ENCODE peak calls at places on chromosomes 12 and 14, in ten cellular contexts. One of them, this sample, is unnamed.
A peak's percentile ranks its signal among the peaks of the same experiment; 100 is the strongest.

GRCh38 chr12:43578782-43579181 is 26.8 kb upstream of the ADAMTS20 start:
- DNase-seq in tibial artery: no peak
- DNase-seq in WERI-Rb-1: no peak
- DNase-seq in adipocyte: peak; percentile 69
- DNase-seq in bronchial epithelial cell: peak; percentile 17
- DNase-seq in cardiac fibroblast: no peak
- DNase-seq in skeletal muscle cell: peak; percentile 1
- DNase-seq in ovary: no peak
- DNase-seq in endothelial cell of umbilical vein: no peak
- DNase-seq in AG04450: no peak
- DNase-seq in this sample: no peak

GRCh38 chr14:100582496-100583165 is 4.6 kb downstream of the BEGAIN start:
- DNase-seq in ovary: peak; percentile 10
- DNase-seq in AG04450: no peak
- DNase-seq in skeletal muscle cell: no peak
- DNase-seq in endothelial cell of umbilical vein: no peak
- DNase-seq in adipocyte: no peak
- DNase-seq in tibial artery: no peak
- DNase-seq in bronchial epithelial cell: no peak
- DNase-seq in WERI-Rb-1: no peak
- DNase-seq in cardiac fibroblast: no peak
- DNase-seq in this sample: no peak

GRCh38 chr12:28212182-28212581 is 21.9 kb downstream of the CCDC91 start:
- DNase-seq in WERI-Rb-1: no peak
- DNase-seq in AG04450: no peak
- DNase-seq in adipocyte: no peak
- DNase-seq in ovary: no peak
- DNase-seq in bronchial epithelial cell: no peak
- DNase-seq in tibial artery: no peak
- DNase-seq in skeletal muscle cell: no peak
- DNase-seq in endothelial cell of umbilical vein: no peak
- DNase-seq in cardiac fibroblast: no peak
- DNase-seq in this sample: no peak

GRCh38 chr12:50103767-50104321 is at the start of gene GPD1:
- DNase-seq in adipocyte: peak; percentile 60
- DNase-seq in AG04450: no peak
- DNase-seq in bronchial epithelial cell: peak; percentile 54
- DNase-seq in WERI-Rb-1: peak; percentile 83
- DNase-seq in endothelial cell of umbilical vein: no peak
- DNase-seq in tibial artery: no peak
- DNase-seq in skeletal muscle cell: no peak
- DNase-seq in ovary: peak; percentile 70
- DNase-seq in cardiac fibroblast: peak; percentile 55
- DNase-seq in this sample: no peak

GRCh38 chr12:108980831-108981618 is 39.8 kb downstream of the SVOP start:
- DNase-seq in tibial artery: no peak
- DNase-seq in bronchial epithelial cell: no peak
- DNase-seq in AG04450: no peak
- DNase-seq in skeletal muscle cell: no peak
- DNase-seq in adipocyte: peak; percentile 3
- DNase-seq in ovary: no peak
- DNase-seq in endothelial cell of umbilical vein: no peak
- DNase-seq in WERI-Rb-1: no peak
- DNase-seq in cardiac fibroblast: peak; percentile 82
- DNase-seq in this sample: no peak

GRCh38 chr12:100951756-100952155 is 157.2 kb downstream of the ANO4 start:
- DNase-seq in AG04450: no peak
- DNase-seq in tibial artery: no peak
- DNase-seq in WERI-Rb-1: peak; percentile 21
- DNase-seq in cardiac fibroblast: peak; percentile 22
- DNase-seq in bronchial epithelial cell: peak; percentile 11
- DNase-seq in endothelial cell of umbilical vein: no peak
- DNase-seq in adipocyte: no peak
- DNase-seq in ovary: no peak
- DNase-seq in skeletal muscle cell: no peak
- DNase-seq in this sample: no peak

GRCh38 chr12:442235-442884 is 17.4 kb upstream of the B4GALNT3 start:
- DNase-seq in skeletal muscle cell: no peak
- DNase-seq in bronchial epithelial cell: peak; percentile 53
- DNase-seq in endothelial cell of umbilical vein: peak; percentile 59
- DNase-seq in AG04450: peak; percentile 6
- DNase-seq in ovary: peak; percentile 39
- DNase-seq in adipocyte: peak; percentile 82
- DNase-seq in cardiac fibroblast: peak; percentile 55
- DNase-seq in tibial artery: no peak
- DNase-seq in WERI-Rb-1: peak; percentile 52
- DNase-seq in this sample: peak; percentile 45

GRCh38 chr14:36661506-36662257 is at the start of gene PAX9:
- DNase-seq in bronchial epithelial cell: peak; percentile 94
- DNase-seq in cardiac fibroblast: peak; percentile 36
- DNase-seq in tibial artery: peak; percentile 77
- DNase-seq in adipocyte: peak; percentile 98
- DNase-seq in endothelial cell of umbilical vein: peak; percentile 70
- DNase-seq in WERI-Rb-1: no peak
- DNase-seq in AG04450: no peak
- DNase-seq in ovary: no peak
- DNase-seq in skeletal muscle cell: peak; percentile 39
- DNase-seq in this sample: peak; percentile 29

GRCh38 chr12:124878795-124879516 is 15.3 kb upstream of the SCARB1 start:
- DNase-seq in bronchial epithelial cell: no peak
- DNase-seq in adipocyte: no peak
- DNase-seq in AG04450: no peak
- DNase-seq in WERI-Rb-1: no peak
- DNase-seq in cardiac fibroblast: no peak
- DNase-seq in skeletal muscle cell: no peak
- DNase-seq in tibial artery: no peak
- DNase-seq in ovary: no peak
- DNase-seq in endothelial cell of umbilical vein: no peak
- DNase-seq in this sample: no peak

GRCh38 chr12:124883263-124883876 is 19.7 kb upstream of the SCARB1 start:
- DNase-seq in adipocyte: no peak
- DNase-seq in WERI-Rb-1: no peak
- DNase-seq in cardiac fibroblast: no peak
- DNase-seq in ovary: no peak
- DNase-seq in bronchial epithelial cell: no peak
- DNase-seq in skeletal muscle cell: no peak
- DNase-seq in tibial artery: no peak
- DNase-seq in AG04450: no peak
- DNase-seq in endothelial cell of umbilical vein: no peak
- DNase-seq in this sample: peak; percentile 34

GRCh38 chr12:124888203-124888602 is 24.5 kb upstream of the SCARB1 start:
- DNase-seq in bronchial epithelial cell: no peak
- DNase-seq in skeletal muscle cell: no peak
- DNase-seq in ovary: peak; percentile 82
- DNase-seq in WERI-Rb-1: no peak
- DNase-seq in tibial artery: no peak
- DNase-seq in adipocyte: no peak
- DNase-seq in AG04450: no peak
- DNase-seq in cardiac fibroblast: peak; percentile 36
- DNase-seq in endothelial cell of umbilical vein: no peak
- DNase-seq in this sample: no peak

GRCh38 chr12:124881123-124881522 is 17.5 kb upstream of the SCARB1 start:
- DNase-seq in bronchial epithelial cell: no peak
- DNase-seq in adipocyte: no peak
- DNase-seq in ovary: no peak
- DNase-seq in endothelial cell of umbilical vein: peak; percentile 16
- DNase-seq in AG04450: no peak
- DNase-seq in WERI-Rb-1: no peak
- DNase-seq in skeletal muscle cell: no peak
- DNase-seq in cardiac fibroblast: peak; percentile 15
- DNase-seq in tibial artery: no peak
- DNase-seq in this sample: peak; percentile 72

GRCh38 chr12:124884587-124885438 is 21.1 kb upstream of the SCARB1 start:
- DNase-seq in tibial artery: no peak
- DNase-seq in endothelial cell of umbilical vein: no peak
- DNase-seq in skeletal muscle cell: no peak
- DNase-seq in bronchial epithelial cell: no peak
- DNase-seq in AG04450: no peak
- DNase-seq in adipocyte: no peak
- DNase-seq in ovary: no peak
- DNase-seq in cardiac fibroblast: no peak
- DNase-seq in WERI-Rb-1: peak; percentile 65
- DNase-seq in this sample: no peak
- H3K4me3 ChIP-seq in tibial artery: no peak overlapping the region
- H3K4me3 ChIP-seq in endothelial cell of umbilical vein: no peak overlapping the region
- H3K4me3 ChIP-seq in skeletal muscle cell: no peak overlapping the region
- H3K4me3 ChIP-seq in bronchial epithelial cell: no peak overlapping the region
- H3K4me3 ChIP-seq in AG04450: no peak overlapping the region
- H3K4me3 ChIP-seq in adipocyte: no peak overlapping the region
- H3K4me3 ChIP-seq in ovary: no peak overlapping the region
- H3K4me3 ChIP-seq in cardiac fibroblast: no peak overlapping the region
- H3K4me3 ChIP-seq in WERI-Rb-1: no peak overlapping the region
- H3K4me3 ChIP-seq in this sample: no peak overlapping the region

GRCh38 chr12:113732916-113733315 is 233.2 kb downstream of the RBM19 start:
- DNase-seq in adipocyte: no peak
- DNase-seq in bronchial epithelial cell: no peak
- DNase-seq in cardiac fibroblast: no peak
- DNase-seq in skeletal muscle cell: no peak
- DNase-seq in endothelial cell of umbilical vein: no peak
- DNase-seq in AG04450: no peak
- DNase-seq in ovary: no peak
- DNase-seq in tibial artery: no peak
- DNase-seq in WERI-Rb-1: no peak
- DNase-seq in this sample: no peak

GRCh38 chr12:113735146-113735545 is 231.0 kb downstream of the RBM19 start:
- DNase-seq in ovary: no peak
- DNase-seq in bronchial epithelial cell: no peak
- DNase-seq in skeletal muscle cell: no peak
- DNase-seq in adipocyte: no peak
- DNase-seq in WERI-Rb-1: no peak
- DNase-seq in tibial artery: no peak
- DNase-seq in endothelial cell of umbilical vein: no peak
- DNase-seq in cardiac fibroblast: no peak
- DNase-seq in AG04450: no peak
- DNase-seq in this sample: no peak

DNA sequence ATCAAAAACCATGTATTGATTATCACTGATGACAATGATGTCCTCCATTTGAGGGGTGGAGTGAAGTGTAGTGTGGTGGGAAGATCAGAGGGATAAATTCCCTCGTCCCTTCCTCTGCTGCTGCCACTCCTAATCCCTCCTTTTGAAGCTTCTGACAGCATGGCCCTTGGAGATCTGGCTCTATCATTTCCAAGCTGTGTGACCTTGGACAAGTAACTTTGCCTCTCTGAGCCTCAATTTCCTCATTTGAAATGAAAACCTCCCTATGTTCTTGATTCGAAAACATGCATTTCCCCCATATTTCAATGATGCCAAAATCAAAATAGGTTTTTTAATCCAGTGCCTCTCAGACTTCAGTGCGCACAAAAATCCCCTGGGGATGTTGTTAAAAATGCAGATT is 231.6 kb downstream of the RBM19 start:
- DNase-seq in tibial artery: no peak
- DNase-seq in WERI-Rb-1: no peak
- DNase-seq in adipocyte: no peak
- DNase-seq in ovary: no peak
- DNase-seq in bronchial epithelial cell: no peak
- DNase-seq in skeletal muscle cell: no peak
- DNase-seq in cardiac fibroblast: no peak
- DNase-seq in AG04450: no peak
- DNase-seq in endothelial cell of umbilical vein: no peak
- DNase-seq in this sample: no peak
- H3K4me3 ChIP-seq in tibial artery: no peak overlapping the region
- H3K4me3 ChIP-seq in WERI-Rb-1: no peak overlapping the region
- H3K4me3 ChIP-seq in adipocyte: no peak overlapping the region
- H3K4me3 ChIP-seq in ovary: no peak overlapping the region
- H3K4me3 ChIP-seq in bronchial epithelial cell: no peak overlapping the region
- H3K4me3 ChIP-seq in skeletal muscle cell: no peak overlapping the region
- H3K4me3 ChIP-seq in cardiac fibroblast: no peak overlapping the region
- H3K4me3 ChIP-seq in AG04450: no peak overlapping the region
- H3K4me3 ChIP-seq in endothelial cell of umbilical vein: no peak overlapping the region
- H3K4me3 ChIP-seq in this sample: no peak overlapping the region

GRCh38 chr12:46661161-46661845 is 164.5 kb downstream of the SLC38A4 start:
- DNase-seq in tibial artery: peak; percentile 29
- DNase-seq in endothelial cell of umbilical vein: peak; percentile 94
- DNase-seq in adipocyte: peak; percentile 89
- DNase-seq in ovary: no peak
- DNase-seq in cardiac fibroblast: peak; percentile 95
- DNase-seq in AG04450: peak; percentile 85
- DNase-seq in skeletal muscle cell: peak; percentile 91
- DNase-seq in WERI-Rb-1: peak; percentile 17
- DNase-seq in bronchial epithelial cell: peak; percentile 89
- DNase-seq in this sample: peak; percentile 89

GRCh38 chr12:46659844-46660243 is 166.0 kb downstream of the SLC38A4 start:
- DNase-seq in WERI-Rb-1: no peak
- DNase-seq in tibial artery: no peak
- DNase-seq in skeletal muscle cell: no peak
- DNase-seq in AG04450: no peak
- DNase-seq in cardiac fibroblast: peak; percentile 53
- DNase-seq in ovary: no peak
- DNase-seq in adipocyte: no peak
- DNase-seq in bronchial epithelial cell: no peak
- DNase-seq in endothelial cell of umbilical vein: peak; percentile 86
- DNase-seq in this sample: peak; percentile 27

GRCh38 chr12:46660276-46660675 is 165.5 kb downstream of the SLC38A4 start:
- DNase-seq in endothelial cell of umbilical vein: peak; percentile 52
- DNase-seq in tibial artery: no peak
- DNase-seq in ovary: no peak
- DNase-seq in cardiac fibroblast: peak; percentile 62
- DNase-seq in skeletal muscle cell: no peak
- DNase-seq in adipocyte: peak; percentile 33
- DNase-seq in AG04450: no peak
- DNase-seq in WERI-Rb-1: no peak
- DNase-seq in bronchial epithelial cell: peak; percentile 67
- DNase-seq in this sample: peak; percentile 25

GRCh38 chr12:46659032-46659703 is 166.6 kb downstream of the SLC38A4 start:
- DNase-seq in adipocyte: peak; percentile 39
- DNase-seq in bronchial epithelial cell: no peak
- DNase-seq in skeletal muscle cell: no peak
- DNase-seq in AG04450: no peak
- DNase-seq in ovary: no peak
- DNase-seq in cardiac fibroblast: peak; percentile 58
- DNase-seq in WERI-Rb-1: no peak
- DNase-seq in endothelial cell of umbilical vein: peak; percentile 22
- DNase-seq in tibial artery: no peak
- DNase-seq in this sample: no peak

DNA sequence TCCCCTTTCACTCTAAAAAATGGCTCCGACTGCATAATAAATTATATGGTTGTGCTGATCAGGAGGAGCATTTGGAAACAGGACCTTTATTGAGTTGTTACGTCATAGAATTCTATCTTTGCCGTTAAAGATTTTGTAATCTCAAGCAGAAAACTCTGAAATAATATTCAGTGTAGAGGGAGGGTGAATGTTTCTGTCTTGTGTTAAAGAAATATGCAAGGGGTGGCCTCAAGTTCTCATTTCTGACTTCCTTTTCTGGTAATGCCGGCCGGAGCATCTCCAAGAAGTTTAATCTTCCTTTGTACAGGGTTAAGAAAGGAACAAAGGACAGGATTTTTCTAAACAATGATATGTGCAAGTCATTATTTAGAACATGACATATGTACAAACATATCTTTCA is 165.1 kb downstream of the SLC38A4 start:
- DNase-seq in endothelial cell of umbilical vein: no peak
- DNase-seq in tibial artery: no peak
- DNase-seq in WERI-Rb-1: no peak
- DNase-seq in ovary: no peak
- DNase-seq in cardiac fibroblast: peak; percentile 77
- DNase-seq in AG04450: no peak
- DNase-seq in skeletal muscle cell: no peak
- DNase-seq in bronchial epithelial cell: no peak
- DNase-seq in adipocyte: peak; percentile 67
- DNase-seq in this sample: peak; percentile 76
- H3K4me3 ChIP-seq in endothelial cell of umbilical vein: no peak overlapping the region
- H3K4me3 ChIP-seq in tibial artery: no peak overlapping the region
- H3K4me3 ChIP-seq in WERI-Rb-1: no peak overlapping the region
- H3K4me3 ChIP-seq in ovary: no peak overlapping the region
- H3K4me3 ChIP-seq in cardiac fibroblast: no peak overlapping the region
- H3K4me3 ChIP-seq in AG04450: no peak overlapping the region
- H3K4me3 ChIP-seq in skeletal muscle cell: no peak overlapping the region
- H3K4me3 ChIP-seq in bronchial epithelial cell: no peak overlapping the region
- H3K4me3 ChIP-seq in adipocyte: peak overlapping the region; percentile 62
- H3K4me3 ChIP-seq in this sample: peak overlapping the region; percentile 35

GRCh38 chr12:63917477-63917862 is 73.0 kb downstream of the SRGAP1 start:
- DNase-seq in tibial artery: no peak
- DNase-seq in cardiac fibroblast: no peak
- DNase-seq in WERI-Rb-1: no peak
- DNase-seq in bronchial epithelial cell: no peak
- DNase-seq in endothelial cell of umbilical vein: no peak
- DNase-seq in ovary: no peak
- DNase-seq in skeletal muscle cell: no peak
- DNase-seq in AG04450: no peak
- DNase-seq in adipocyte: no peak
- DNase-seq in this sample: no peak

GRCh38 chr12:63916561-63917476 is 72.3 kb downstream of the SRGAP1 start:
- DNase-seq in WERI-Rb-1: no peak
- DNase-seq in AG04450: no peak
- DNase-seq in skeletal muscle cell: no peak
- DNase-seq in cardiac fibroblast: peak; percentile 64
- DNase-seq in ovary: no peak
- DNase-seq in bronchial epithelial cell: peak; percentile 65
- DNase-seq in endothelial cell of umbilical vein: peak; percentile 90
- DNase-seq in adipocyte: peak; percentile 23
- DNase-seq in tibial artery: no peak
- DNase-seq in this sample: peak; percentile 31

GRCh38 chr12:63919758-63920157 is 75.3 kb downstream of the SRGAP1 start:
- DNase-seq in endothelial cell of umbilical vein: peak; percentile 29
- DNase-seq in bronchial epithelial cell: no peak
- DNase-seq in WERI-Rb-1: no peak
- DNase-seq in AG04450: no peak
- DNase-seq in tibial artery: no peak
- DNase-seq in adipocyte: peak; percentile 27
- DNase-seq in skeletal muscle cell: no peak
- DNase-seq in ovary: no peak
- DNase-seq in cardiac fibroblast: peak; percentile 25
- DNase-seq in this sample: no peak

GRCh38 chr12:63917864-63918742 is 73.6 kb downstream of the SRGAP1 start:
- DNase-seq in WERI-Rb-1: peak; percentile 26
- DNase-seq in cardiac fibroblast: peak; percentile 98
- DNase-seq in tibial artery: no peak
- DNase-seq in endothelial cell of umbilical vein: peak; percentile 83
- DNase-seq in bronchial epithelial cell: peak; percentile 99
- DNase-seq in adipocyte: peak; percentile 97
- DNase-seq in skeletal muscle cell: peak; percentile 94
- DNase-seq in ovary: no peak
- DNase-seq in AG04450: peak; percentile 84
- DNase-seq in this sample: peak; percentile 91

GRCh38 chr12:63918788-63919300 is 74.3 kb downstream of the SRGAP1 start:
- DNase-seq in skeletal muscle cell: peak; percentile 91
- DNase-seq in cardiac fibroblast: peak; percentile 61
- DNase-seq in ovary: no peak
- DNase-seq in bronchial epithelial cell: peak; percentile 94
- DNase-seq in adipocyte: peak; percentile 78
- DNase-seq in tibial artery: no peak
- DNase-seq in AG04450: peak; percentile 93
- DNase-seq in WERI-Rb-1: no peak
- DNase-seq in endothelial cell of umbilical vein: peak; percentile 81
- DNase-seq in this sample: no peak
- H3K4me3 ChIP-seq in skeletal muscle cell: no peak overlapping the region
- H3K4me3 ChIP-seq in cardiac fibroblast: no peak overlapping the region
- H3K4me3 ChIP-seq in ovary: no peak overlapping the region
- H3K4me3 ChIP-seq in bronchial epithelial cell: no peak overlapping the region
- H3K4me3 ChIP-seq in adipocyte: no peak overlapping the region
- H3K4me3 ChIP-seq in tibial artery: no peak overlapping the region
- H3K4me3 ChIP-seq in AG04450: no peak overlapping the region
- H3K4me3 ChIP-seq in WERI-Rb-1: no peak overlapping the region
- H3K4me3 ChIP-seq in endothelial cell of umbilical vein: no peak overlapping the region
- H3K4me3 ChIP-seq in this sample: no peak overlapping the region